ENCODE peak calls at places on chromosomes 12 and 14, in four cellular contexts. A is NCI-H524 treated with DMSO at 0.1 percent for 48 hours, U is iPS-NIHi11, L is H4. T is an unnamed sample.

GRCh38 chr12:30166416-30166815 is 382.7 kb upstream of the TMTC1 start:
- DNase-seq in A (no peak), U (no peak), L (no peak), T (no peak)

GRCh38 chr12:124317400-124317799 is 22.5 kb downstream of the RFLNA start:
- DNase-seq in A (no peak), U (no peak), L (no peak), T (no peak)

GRCh38 chr14:96037891-96038557 is 1.1 kb upstream of the C14orf132 start:
- DNase-seq in A (no peak), U (peak; percentile 52), L (peak; percentile 65), T (peak; percentile 69)

GRCh38 chr14:60931206-60931605 is 49.7 kb downstream of the TRMT5 start:
- DNase-seq in A (no peak), U (no peak), L (no peak), T (no peak)

GRCh38 chr14:73613419-73613963 is 1.2 kb downstream of the ACOT6 start:
- DNase-seq in A (no peak), U (no peak), L (no peak), T (no peak)

GRCh38 chr12:21656931-21657335 is 709 bp downstream of the LDHB start:
- DNase-seq in A (no peak), U (peak; percentile 34), L (peak; percentile 21), T (peak; percentile 65)

GRCh38 chr12:52628111-52628507 is 9.8 kb upstream of the KRT73 start:
- DNase-seq in A (no peak), U (no peak), L (no peak), T (no peak)

GRCh38 chr12:128823916-128824839 is at the start of gene SLC15A4:
- DNase-seq in A (peak; percentile 53), U (peak; percentile 99), L (peak; percentile 89), T (peak; percentile 98)

GRCh38 chr14:52706286-52706685 is 714 bp upstream of the PSMC6 start:
- DNase-seq in A (no peak), U (peak; percentile 20), L (peak; percentile 21), T (no peak)

GRCh38 chr14:77346495-77346894 is 25.7 kb downstream of the GSTZ1 start:
- DNase-seq in A (no peak), U (no peak), L (no peak), T (no peak)

GRCh38 chr14:92495041-92495440 is 18.5 kb upstream of the RIN3 start:
- DNase-seq in A (no peak), U (no peak), L (no peak), T (no peak)

GRCh38 chr12:54355104-54355815 is 9.0 kb downstream of the GPR84 start:
- DNase-seq in A (no peak), U (no peak), L (no peak), T (no peak)

GRCh38 chr14:54451178-54451601 is 10.0 kb upstream of the CNIH1 start:
- DNase-seq in A (no peak), U (no peak), L (no peak), T (no peak)

GRCh38 chr12:89706551-89707348 is 1.9 kb downstream of the ATP2B1 start:
- DNase-seq in A (peak; percentile 41), U (peak; percentile 11), L (peak; percentile 19), T (peak; percentile 29)